ENCODE peak calls at places on chromosomes 5 and 9, in ten cellular contexts. R, E, T, K, Z, W, X, A, O and J are unnamed samples.

GRCh38 chr5:41145306-41145705 is 68.0 kb downstream of the C6 start:
- DNase-seq in A (no peak), Z (no peak), K (no peak), E (no peak), T (no peak), R (no peak), O (no peak), X (no peak), W (no peak), J (no peak)

GRCh38 chr9:133521122-133522072 is 3.4 kb downstream of the MYMK start:
- DNase-seq in W (no peak), R (peak), T (no peak), A (no peak), O (no peak), Z (no peak), K (no peak), X (no peak), E (no peak), J (no peak)

GRCh38 chr9:137666950-137667670 is 48.3 kb downstream of the EHMT1 start:
- DNase-seq in W (no peak), T (no peak), X (no peak), A (peak), Z (no peak), K (no peak), R (peak), E (no peak), O (no peak), J (no peak)

GRCh38 chr5:94785111-94785510 is 166.6 kb downstream of the SLF1 start:
- DNase-seq in K (peak), W (no peak), T (no peak), E (no peak), O (no peak), Z (no peak), A (peak), R (no peak), X (no peak), J (no peak)

GRCh38 chr9:130186839-130187522 is 14.8 kb downstream of the NCS1 start:
- DNase-seq in O (peak), K (peak), W (peak), R (no peak), E (no peak), X (no peak), Z (peak), A (peak), T (peak), J (no peak)

GRCh38 chr5:1668141-1668721 is 131.4 kb downstream of the MRPL36 start:
- DNase-seq in Z (no peak), T (no peak), O (no peak), R (peak), X (peak), W (no peak), A (peak), K (no peak), E (no peak), J (no peak)

GRCh38 chr9:128556276-128556675 is 3.9 kb downstream of the SPTAN1 start:
- DNase-seq in X (no peak), R (no peak), T (no peak), W (no peak), A (no peak), K (no peak), Z (no peak), O (no peak), E (no peak), J (no peak)

GRCh38 chr5:135344351-135344750 is 54.7 kb downstream of the MACROH2A1 start:
- DNase-seq in T (no peak), K (no peak), E (no peak), X (no peak), Z (no peak), O (no peak), A (no peak), W (peak), R (no peak), J (no peak)

GRCh38 chr5:2757563-2758311 is 6.3 kb upstream of the IRX2 start:
- DNase-seq in X (no peak), T (peak), A (peak), W (no peak), Z (no peak), K (no peak), E (no peak), R (no peak), O (no peak), J (no peak)

GRCh38 chr9:125467341-125467740 is 205.7 kb downstream of the GAPVD1 start:
- DNase-seq in X (no peak), W (no peak), A (no peak), Z (no peak), E (no peak), R (no peak), O (no peak), T (no peak), K (no peak), J (no peak)

GRCh38 chr5:39169081-39169480 is 50.3 kb downstream of the FYB1 start:
- DNase-seq in R (no peak), Z (no peak), W (no peak), A (no peak), K (peak), O (no peak), X (no peak), E (no peak), T (no peak), J (no peak)

GRCh38 chr5:6606884-6607558 is 25.8 kb downstream of the NSUN2 start:
- DNase-seq in R (no peak), O (no peak), T (no peak), Z (no peak), K (no peak), W (no peak), A (no peak), X (no peak), E (no peak), J (no peak)

GRCh38 chr5:66757219-66757833 is 161.1 kb downstream of the MAST4 start:
- DNase-seq in T (no peak), X (no peak), Z (no peak), K (peak), O (peak), R (peak), E (no peak), A (peak), W (peak), J (peak)

GRCh38 chr9:27586200-27586599 is 12.9 kb upstream of the C9orf72 start:
- DNase-seq in X (no peak), K (no peak), Z (no peak), E (no peak), R (no peak), A (no peak), T (no peak), O (peak), W (no peak), J (no peak)

GRCh38 chr5:97550164-97550563 is 367.1 kb upstream of the RIOK2 start:
- DNase-seq in Z (no peak), E (no peak), A (peak), O (no peak), W (peak), R (no peak), X (no peak), K (peak), T (no peak), J (no peak)

GRCh38 chr5:43386960-43387362 is 25.2 kb downstream of the CCL28 start:
- DNase-seq in O (no peak), W (no peak), A (peak), T (no peak), X (no peak), E (no peak), Z (no peak), K (peak), R (no peak), J (no peak)

GRCh38 chr9:4826417-4827166 is 33.8 kb downstream of the RCL1 start:
- DNase-seq in T (no peak), E (no peak), Z (no peak), X (no peak), W (no peak), O (no peak), A (no peak), K (no peak), R (no peak), J (no peak)

GRCh38 chr9:84897362-84898094 is 228.0 kb downstream of the NTRK2 start:
- DNase-seq in A (no peak), E (no peak), W (no peak), T (no peak), Z (no peak), X (no peak), O (no peak), R (no peak), K (no peak), J (no peak)

GRCh38 chr5:113634957-113635356 is 121.5 kb downstream of the YTHDC2 start:
- DNase-seq in W (no peak), X (no peak), R (no peak), O (no peak), A (no peak), Z (no peak), K (no peak), E (no peak), T (no peak), J (no peak)

GRCh38 chr9:116084497-116084896 is 69.1 kb upstream of the PAPPA start:
- DNase-seq in E (no peak), O (no peak), Z (no peak), R (no peak), T (no peak), A (no peak), W (no peak), K (no peak), X (no peak), J (no peak)

GRCh38 chr5:100841358-100842076 is 61.6 kb downstream of the ST8SIA4 start:
- DNase-seq in K (peak), W (no peak), O (peak), T (no peak), R (no peak), E (no peak), A (peak), Z (no peak), X (no peak), J (no peak)

GRCh38 chr5:120684213-120684612 is 220.1 kb downstream of the PRR16 start:
- DNase-seq in K (peak), O (peak), X (no peak), E (no peak), T (no peak), A (no peak), R (no peak), W (no peak), Z (no peak), J (no peak)

GRCh38 chr5:111853748-111854147 is 96.8 kb upstream of the NREP start:
- DNase-seq in K (peak), O (no peak), R (no peak), A (no peak), E (no peak), W (peak), Z (no peak), X (no peak), T (no peak), J (no peak)